ENCODE peak calls at places on chromosomes 13 and 19, in eight cellular contexts. D is ascending aorta; M is foreskin fibroblast; J is MCF 10A; C is nephron progenitor cell; L is stimulated activated CD8-positive, alpha-beta memory T cell treated with anti-CD3 and anti-CD28 coated beads, Interleukin-12 subunit alpha, Interleukin-12 subunit beta, amount 100 ng/mL, for 4 hours; W is NCI-H1417; K is activated gamma-delta T cell. P is an unnamed sample.

GRCh38 chr19:10353793-10354391 is 14.5 kb upstream of the ICAM3 start:
- DNase-seq in D (no peak), M (peak; percentile 33), J (no peak), C (peak; percentile 99), L (no peak), W (peak; percentile 2), K (no peak), P (peak; percentile 39)

GRCh38 chr13:42318570-42318969 is 46.6 kb downstream of the AKAP11 start:
- DNase-seq in D (no peak), M (no peak), J (no peak), C (no peak), L (no peak), W (no peak), K (no peak), P (no peak)

GRCh38 chr13:99322297-99323103 is 15.3 kb upstream of the GPR183 start:
- DNase-seq in D (no peak), M (peak; percentile 83), J (peak; percentile 60), C (no peak), L (no peak), W (no peak), K (no peak), P (no peak)

GRCh38 chr19:46610413-46610775 is 9.3 kb downstream of the CALM3 start:
- DNase-seq in D (peak; percentile 53), M (no peak), J (no peak), C (no peak), L (no peak), W (no peak), K (no peak), P (no peak)

GRCh38 chr13:94464771-94465170 is 14.7 kb downstream of the DCT start:
- DNase-seq in D (no peak), M (no peak), J (no peak), C (no peak), L (no peak), W (no peak), K (no peak), P (no peak)

GRCh38 chr13:100875392-100876043 is 200.9 kb upstream of the TMTC4 start:
- DNase-seq in D (no peak), M (peak; percentile 89), J (peak; percentile 83), C (no peak), L (no peak), W (no peak), K (no peak), P (no peak)

GRCh38 chr13:112892759-112893569 is 76.0 kb upstream of the MCF2L start:
- DNase-seq in D (no peak), M (no peak), J (no peak), C (peak; percentile 38), L (no peak), W (no peak), K (no peak), P (peak; percentile 28)

GRCh38 chr19:49133621-49134454 is 14.5 kb downstream of the PPFIA3 start:
- DNase-seq in D (peak; percentile 69), M (peak; percentile 67), J (no peak), C (no peak), L (no peak), W (peak; percentile 88), K (no peak), P (no peak)

GRCh38 chr13:36447501-36447900 is 15.2 kb downstream of the CCNA1 start:
- DNase-seq in D (no peak), M (peak; percentile 48), J (no peak), C (no peak), L (no peak), W (no peak), K (no peak), P (no peak)

GRCh38 chr19:36236946-36237310 is 22.0 kb downstream of the ZNF146 start:
- DNase-seq in D (no peak), M (no peak), J (no peak), C (no peak), L (no peak), W (no peak), K (no peak), P (no peak)

GRCh38 chr13:41060723-41061074 is 610 bp upstream of the WBP4 start:
- DNase-seq in D (peak; percentile 89), M (peak; percentile 89), J (peak; percentile 83), C (peak; percentile 87), L (peak; percentile 83), W (peak; percentile 78), K (peak; percentile 75), P (peak; percentile 67)

GRCh38 chr19:15154002-15154612 is 46.7 kb downstream of the NOTCH3 start:
- DNase-seq in D (no peak), M (peak; percentile 60), J (peak; percentile 58), C (peak; percentile 46), L (no peak), W (no peak), K (no peak), P (peak; percentile 56)

GRCh38 chr13:40813662-40814454 is 24.4 kb downstream of the SLC25A15 start:
- DNase-seq in D (no peak), M (peak; percentile 41), J (peak; percentile 22), C (no peak), L (no peak), W (peak; percentile 38), K (no peak), P (peak; percentile 8)

GRCh38 chr13:51271528-51272070 is 49.4 kb downstream of the FAM124A start:
- DNase-seq in D (no peak), M (no peak), J (no peak), C (no peak), L (no peak), W (no peak), K (no peak), P (no peak)

GRCh38 chr19:48672994-48673393 is at the start of gene NTN5:
- DNase-seq in D (no peak), M (no peak), J (no peak), C (no peak), L (no peak), W (no peak), K (no peak), P (no peak)

GRCh38 chr13:111090169-111090568 is 24.9 kb upstream of the ARHGEF7 start:
- DNase-seq in D (no peak), M (no peak), J (no peak), C (no peak), L (no peak), W (no peak), K (no peak), P (no peak)

GRCh38 chr13:52405369-52405766 is 604 bp downstream of the THSD1 start:
- DNase-seq in D (no peak), M (no peak), J (peak; percentile 35), C (no peak), L (no peak), W (no peak), K (no peak), P (no peak)

P was measured in WERI-Rb-1.